ENCODE peak calls at places on chromosomes 7 and 10, in six cellular contexts. One of them, this sample, is unnamed.

GRCh38 chr10:1548596-1548995 is 188.7 kb downstream of the ADARB2 start:
- DNase-seq in IMR-90: no peak
- DNase-seq in H1: no peak
- DNase-seq in mesendoderm: no peak
- DNase-seq in neuronal stem cell: no peak
- DNase-seq in mesenchymal stem cell: no peak
- DNase-seq in this sample: no peak

GRCh38 chr10:96305019-96305418 is 785 bp downstream of the DNTT start:
- DNase-seq in IMR-90: no peak
- DNase-seq in H1: no peak
- DNase-seq in mesendoderm: no peak
- DNase-seq in neuronal stem cell: no peak
- DNase-seq in mesenchymal stem cell: no peak
- DNase-seq in this sample: no peak

GRCh38 chr10:12252882-12253546 is 57.0 kb downstream of the CDC123 start:
- DNase-seq in IMR-90: peak
- DNase-seq in H1: peak
- DNase-seq in mesendoderm: peak
- DNase-seq in neuronal stem cell: no peak
- DNase-seq in mesenchymal stem cell: peak
- DNase-seq in this sample: peak

GRCh38 chr10:132519382-132520146 is 18.0 kb upstream of the INPP5A start:
- DNase-seq in IMR-90: no peak
- DNase-seq in H1: no peak
- DNase-seq in mesendoderm: peak
- DNase-seq in neuronal stem cell: no peak
- DNase-seq in mesenchymal stem cell: no peak
- DNase-seq in this sample: no peak

GRCh38 chr7:79502151-79502550 is 48.7 kb upstream of the MAGI2 start:
- DNase-seq in IMR-90: no peak
- DNase-seq in H1: no peak
- DNase-seq in mesendoderm: no peak
- DNase-seq in neuronal stem cell: no peak
- DNase-seq in mesenchymal stem cell: no peak
- DNase-seq in this sample: no peak

GRCh38 chr7:102897856-102898531 is 14.8 kb upstream of the LRRC17 start:
- DNase-seq in IMR-90: no peak
- DNase-seq in H1: no peak
- DNase-seq in mesendoderm: no peak
- DNase-seq in neuronal stem cell: no peak
- DNase-seq in mesenchymal stem cell: no peak
- DNase-seq in this sample: no peak

GRCh38 chr10:115857856-115858255 is 415.1 kb downstream of the GFRA1 start:
- DNase-seq in IMR-90: no peak
- DNase-seq in H1: no peak
- DNase-seq in mesendoderm: no peak
- DNase-seq in neuronal stem cell: no peak
- DNase-seq in mesenchymal stem cell: no peak
- DNase-seq in this sample: no peak

GRCh38 chr7:114405427-114405826 is 9.2 kb upstream of the FOXP2 start:
- DNase-seq in IMR-90: no peak
- DNase-seq in H1: no peak
- DNase-seq in mesendoderm: peak
- DNase-seq in neuronal stem cell: no peak
- DNase-seq in mesenchymal stem cell: no peak
- DNase-seq in this sample: no peak

GRCh38 chr7:131090188-131090587 is 237.5 kb upstream of the MKLN1 start:
- DNase-seq in IMR-90: no peak
- DNase-seq in H1: no peak
- DNase-seq in mesendoderm: no peak
- DNase-seq in neuronal stem cell: no peak
- DNase-seq in mesenchymal stem cell: no peak
- DNase-seq in this sample: no peak

GRCh38 chr7:77360969-77361368 is 55.2 kb downstream of the GSAP start:
- DNase-seq in IMR-90: no peak
- DNase-seq in H1: no peak
- DNase-seq in mesendoderm: no peak
- DNase-seq in neuronal stem cell: no peak
- DNase-seq in mesenchymal stem cell: no peak
- DNase-seq in this sample: no peak

GRCh38 chr7:77362905-77363304 is 53.2 kb downstream of the GSAP start:
- DNase-seq in IMR-90: no peak
- DNase-seq in H1: no peak
- DNase-seq in mesendoderm: no peak
- DNase-seq in neuronal stem cell: no peak
- DNase-seq in mesenchymal stem cell: no peak
- DNase-seq in this sample: no peak

GRCh38 chr7:77354914-77355313 is 61.2 kb downstream of the GSAP start:
- DNase-seq in IMR-90: no peak
- DNase-seq in H1: no peak
- DNase-seq in mesendoderm: no peak
- DNase-seq in neuronal stem cell: no peak
- DNase-seq in mesenchymal stem cell: no peak
- DNase-seq in this sample: no peak

GRCh38 chr7:77359599-77359998 is 56.5 kb downstream of the GSAP start:
- DNase-seq in IMR-90: no peak
- DNase-seq in H1: no peak
- DNase-seq in mesendoderm: no peak
- DNase-seq in neuronal stem cell: no peak
- DNase-seq in mesenchymal stem cell: no peak
- DNase-seq in this sample: no peak

DNA sequence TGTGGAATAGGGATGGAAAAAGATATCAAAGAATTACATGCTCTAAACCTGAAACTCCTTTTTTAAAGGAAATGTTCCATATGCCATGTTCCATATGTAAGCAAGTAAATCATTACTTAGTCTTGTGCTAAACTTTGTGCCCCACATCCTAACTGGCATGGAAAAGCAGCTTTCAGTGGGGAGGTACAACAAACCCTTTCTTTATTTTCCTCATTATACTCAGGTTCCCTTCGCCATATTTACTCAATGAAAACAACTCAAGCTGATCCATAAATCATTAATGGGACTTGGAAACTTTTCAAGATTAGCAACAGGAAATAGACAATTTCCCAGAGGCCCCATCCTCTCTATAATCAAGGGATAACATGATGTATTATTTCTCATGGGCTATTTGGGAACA is 56.0 kb downstream of the GSAP start:
- DNase-seq in IMR-90: no peak
- DNase-seq in H1: no peak
- DNase-seq in mesendoderm: no peak
- DNase-seq in neuronal stem cell: no peak
- DNase-seq in mesenchymal stem cell: no peak
- DNase-seq in this sample: no peak
- H2BK15ac ChIP-seq in IMR-90: no peak
- H2BK15ac ChIP-seq in H1: no peak
- H2BK15ac ChIP-seq in mesendoderm: no peak
- H2BK15ac ChIP-seq in neuronal stem cell: no peak
- H2BK15ac ChIP-seq in mesenchymal stem cell: no peak
- H2BK15ac ChIP-seq in this sample: no peak

DNA sequence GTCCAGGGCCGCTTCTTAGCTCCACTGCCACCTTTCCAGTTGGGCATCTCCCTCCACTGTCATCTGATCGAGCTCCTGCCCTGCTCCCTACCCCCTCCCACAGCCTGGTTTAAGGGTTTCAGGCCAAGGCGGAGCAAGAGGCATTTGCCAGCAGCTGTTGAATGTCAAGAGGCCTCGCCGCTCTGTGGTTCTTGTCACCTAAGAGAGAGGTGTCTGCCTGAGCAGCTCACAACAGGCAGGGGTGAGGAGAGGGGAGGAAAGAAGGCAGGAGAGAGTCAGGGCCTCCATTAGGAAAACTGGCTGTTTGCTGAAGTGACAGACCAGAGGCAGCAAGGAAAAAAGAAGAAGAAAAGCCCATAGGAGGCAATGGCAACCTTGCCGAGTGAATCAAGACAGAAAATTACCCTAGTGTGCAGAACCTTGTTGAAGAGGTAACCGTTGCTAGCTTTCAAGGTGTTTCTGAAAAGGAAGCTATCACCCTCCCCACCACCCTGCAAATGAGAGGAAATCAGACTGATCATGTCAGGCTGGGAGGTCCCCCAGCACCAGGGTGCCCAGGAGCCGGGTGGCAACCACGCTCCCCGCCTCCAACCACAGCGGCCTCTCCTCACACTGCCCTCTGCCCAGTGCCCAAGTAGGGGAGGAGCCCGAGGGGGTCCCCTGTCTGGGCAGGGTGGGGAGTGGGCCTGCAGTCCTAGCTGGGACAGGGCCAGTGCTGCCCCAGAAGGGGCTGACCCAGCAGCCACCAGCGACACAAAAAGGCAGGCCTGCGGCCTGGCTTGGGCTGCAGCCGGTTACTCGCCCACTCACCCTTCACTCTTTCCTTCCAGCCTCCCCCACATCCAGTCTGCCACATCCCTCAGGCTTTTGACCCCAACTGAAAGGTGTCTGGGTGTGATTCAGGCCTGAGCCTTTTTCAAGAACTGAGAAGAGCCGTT is 7.1 kb downstream of the GATA3 start:
- DNase-seq in IMR-90: no peak
- DNase-seq in H1: no peak
- DNase-seq in mesendoderm: peak
- DNase-seq in neuronal stem cell: peak
- DNase-seq in mesenchymal stem cell: no peak
- DNase-seq in this sample: no peak
- H4K8ac ChIP-seq in IMR-90: no peak
- H4K8ac ChIP-seq in H1: no peak
- H4K8ac ChIP-seq in mesendoderm: no peak
- H4K8ac ChIP-seq in neuronal stem cell: no peak
- H4K8ac ChIP-seq in mesenchymal stem cell: peak
- H4K8ac ChIP-seq in this sample: no peak

GRCh38 chr10:405648-406047 is 270.4 kb downstream of the ZMYND11 start:
- DNase-seq in IMR-90: no peak
- DNase-seq in H1: no peak
- DNase-seq in mesendoderm: no peak
- DNase-seq in neuronal stem cell: no peak
- DNase-seq in mesenchymal stem cell: no peak
- DNase-seq in this sample: no peak

GRCh38 chr10:404341-404740 is 269.1 kb downstream of the ZMYND11 start:
- DNase-seq in IMR-90: peak
- DNase-seq in H1: no peak
- DNase-seq in mesendoderm: no peak
- DNase-seq in neuronal stem cell: no peak
- DNase-seq in mesenchymal stem cell: peak
- DNase-seq in this sample: no peak

GRCh38 chr10:406976-407375 is 271.7 kb downstream of the ZMYND11 start:
- DNase-seq in IMR-90: no peak
- DNase-seq in H1: no peak
- DNase-seq in mesendoderm: no peak
- DNase-seq in neuronal stem cell: no peak
- DNase-seq in mesenchymal stem cell: no peak
- DNase-seq in this sample: no peak

GRCh38 chr10:408223-408622 is 273.0 kb downstream of the ZMYND11 start:
- DNase-seq in IMR-90: no peak
- DNase-seq in H1: no peak
- DNase-seq in mesendoderm: no peak
- DNase-seq in neuronal stem cell: no peak
- DNase-seq in mesenchymal stem cell: no peak
- DNase-seq in this sample: no peak

DNA sequence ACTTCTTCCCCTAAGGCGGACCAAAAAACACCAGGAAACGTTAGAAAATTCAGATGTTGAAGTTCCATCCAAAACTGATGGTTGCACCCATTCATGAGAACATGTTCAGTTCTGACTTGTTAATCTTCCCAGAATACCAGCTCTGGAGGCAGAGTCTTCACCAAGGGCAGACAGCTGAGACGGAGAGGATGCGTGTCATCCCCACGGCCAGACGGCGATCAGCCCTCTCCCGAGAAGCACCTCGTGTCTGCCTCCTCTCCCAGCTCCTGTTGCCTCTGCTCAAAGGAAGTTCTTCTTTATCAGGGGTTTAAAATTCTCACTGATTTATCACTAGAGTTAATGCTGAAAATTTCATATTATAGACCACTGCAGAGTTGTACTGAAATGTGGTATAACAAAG is 269.7 kb downstream of the ZMYND11 start:
- DNase-seq in IMR-90: peak
- DNase-seq in H1: no peak
- DNase-seq in mesendoderm: no peak
- DNase-seq in neuronal stem cell: no peak
- DNase-seq in mesenchymal stem cell: peak
- DNase-seq in this sample: no peak
- H2BK15ac ChIP-seq in IMR-90: peak
- H2BK15ac ChIP-seq in H1: no peak
- H2BK15ac ChIP-seq in mesendoderm: no peak
- H2BK15ac ChIP-seq in neuronal stem cell: no peak
- H2BK15ac ChIP-seq in mesenchymal stem cell: no peak
- H2BK15ac ChIP-seq in this sample: no peak

GRCh38 chr7:149367417-149367816 is 93.4 kb downstream of the ZNF777 start:
- DNase-seq in IMR-90: no peak
- DNase-seq in H1: no peak
- DNase-seq in mesendoderm: peak
- DNase-seq in neuronal stem cell: no peak
- DNase-seq in mesenchymal stem cell: no peak
- DNase-seq in this sample: no peak
- H4K8ac ChIP-seq in IMR-90: no peak
- H4K8ac ChIP-seq in H1: no peak
- H4K8ac ChIP-seq in mesendoderm: no peak
- H4K8ac ChIP-seq in neuronal stem cell: no peak
- H4K8ac ChIP-seq in mesenchymal stem cell: no peak
- H4K8ac ChIP-seq in this sample: no peak

This sample was measured in H9.